ENCODE peak calls at places on chromosome 5, in five cellular contexts. B is activated CD4-positive, alpha-beta T cell treated with anti-CD3 and anti-CD28 coated beads, Interleukin-2, amount 50 U/mL, for 48 hours; N is iPS-NIHi11; Q is activated CD8-positive, alpha-beta memory T cell treated with anti-CD3 and anti-CD28 coated beads, Interleukin-2, amount 10 ng/mL, durations not matched to agents 7 days and 5 days; X is NCI-H1417. Y is an unnamed sample.

GRCh38 chr5:67879619-67880357 is 335.8 kb upstream of the PIK3R1 start:
- DNase-seq in B (no peak), N (no peak), Q (no peak), X (no peak), Y (no peak)

GRCh38 chr5:57986746-57987145 is 473.1 kb downstream of the PLK2 start:
- DNase-seq in B (no peak), N (no peak), Q (no peak), X (no peak), Y (no peak)

GRCh38 chr5:137220523-137220927 is 278.6 kb downstream of the SPOCK1 start:
- DNase-seq in B (no peak), N (peak), Q (no peak), X (peak), Y (peak)

GRCh38 chr5:96067902-96068614 is 106.4 kb upstream of the ELL2 start:
- DNase-seq in B (no peak), N (no peak), Q (no peak), X (no peak), Y (peak)

GRCh38 chr5:103092676-103093075 is 27.3 kb downstream of the GIN1 start:
- DNase-seq in B (no peak), N (no peak), Q (no peak), X (no peak), Y (no peak)

GRCh38 chr5:10064546-10065215 is 185.0 kb downstream of the ATPSCKMT start:
- DNase-seq in B (no peak), N (no peak), Q (peak), X (no peak), Y (no peak)

GRCh38 chr5:39716532-39716971 is 291.8 kb upstream of the DAB2 start:
- DNase-seq in B (peak), N (peak), Q (peak), X (peak), Y (peak)

GRCh38 chr5:172048539-172049101 is 42.2 kb upstream of the FBXW11 start:
- DNase-seq in B (no peak), N (no peak), Q (no peak), X (no peak), Y (peak)

GRCh38 chr5:14265574-14265973 is 122.4 kb downstream of the TRIO start:
- DNase-seq in B (no peak), N (no peak), Q (no peak), X (no peak), Y (no peak)

GRCh38 chr5:161085081-161085480 is 233.1 kb upstream of the ATP10B start:
- DNase-seq in B (no peak), N (no peak), Q (no peak), X (no peak), Y (no peak)

GRCh38 chr5:141508808-141509611 is 20.1 kb downstream of the PCDHGC5 start:
- DNase-seq in B (no peak), N (peak), Q (no peak), X (peak), Y (peak)

GRCh38 chr5:127206320-127207113 is 84.1 kb upstream of the MEGF10 start:
- DNase-seq in B (no peak), N (no peak), Q (no peak), X (no peak), Y (no peak)

GRCh38 chr5:67350600-67351315 is 154.2 kb upstream of the CD180 start:
- DNase-seq in B (no peak), N (no peak), Q (no peak), X (peak), Y (no peak)

GRCh38 chr5:119453045-119453383 is 717 bp downstream of the HSD17B4 start:
- DNase-seq in B (no peak), N (no peak), Q (no peak), X (no peak), Y (no peak)

GRCh38 chr5:38426493-38426892 is 130.0 kb downstream of the LIFR start:
- DNase-seq in B (no peak), N (no peak), Q (no peak), X (no peak), Y (no peak)

GRCh38 chr5:7321724-7322123 is 74.2 kb upstream of the ADCY2 start:
- DNase-seq in B (no peak), N (no peak), Q (no peak), X (no peak), Y (no peak)

GRCh38 chr5:115432691-115433090 is 111.9 kb downstream of the FEM1C start:
- DNase-seq in B (no peak), N (no peak), Q (no peak), X (peak), Y (no peak)

GRCh38 chr5:19795218-19795617 is 192.8 kb downstream of the CDH18 start:
- DNase-seq in B (no peak), N (peak), Q (no peak), X (no peak), Y (peak)

GRCh38 chr5:168714046-168714445 is 134.9 kb upstream of the PANK3 start:
- DNase-seq in B (no peak), N (no peak), Q (no peak), X (no peak), Y (no peak)

GRCh38 chr5:174919351-174919750 is 195.0 kb downstream of the MSX2 start:
- DNase-seq in B (no peak), N (no peak), Q (no peak), X (no peak), Y (no peak)

GRCh38 chr5:167244583-167244982 is 1046.9 kb upstream of the WWC1 start:
- DNase-seq in B (no peak), N (peak), Q (no peak), X (no peak), Y (peak)

GRCh38 chr5:115459844-115460243 is 84.7 kb downstream of the FEM1C start:
- DNase-seq in B (no peak), N (no peak), Q (no peak), X (no peak), Y (no peak)

GRCh38 chr5:10567781-10568321 is 4.0 kb downstream of the ANKRD33B start:
- DNase-seq in B (no peak), N (no peak), Q (no peak), X (no peak), Y (peak)

GRCh38 chr5:147403659-147404640 is 105.9 kb downstream of the DPYSL3 start:
- DNase-seq in B (no peak), N (no peak), Q (no peak), X (no peak), Y (peak)

Y was measured in ELF-1.